ENCODE peak calls at places on chromosomes 3 and 15, in nine cellular contexts. Q, B, P, U, M, R, Y, Z and C are unnamed samples.

GRCh38 chr15:24645627-24646026 is 29.9 kb upstream of the NPAP1 start:
- DNase-seq in M (no peak), R (no peak), Y (no peak), P (no peak), B (no peak), Z (no peak), Q (no peak), U (no peak), C (no peak)

GRCh38 chr3:127275287-127275781 is 12.5 kb downstream of the PRR20G start:
- DNase-seq in Y (no peak), Q (no peak), P (peak), B (no peak), R (no peak), M (no peak), U (no peak), Z (peak), C (no peak)

GRCh38 chr3:187280644-187281043 is 10.9 kb downstream of the MASP1 start:
- DNase-seq in B (no peak), U (no peak), Z (no peak), Q (no peak), P (no peak), Y (no peak), R (no peak), M (no peak), C (no peak)

GRCh38 chr3:62546266-62546665 is 172.9 kb upstream of the FEZF2 start:
- DNase-seq in B (no peak), R (no peak), Q (no peak), M (no peak), Z (no peak), U (no peak), P (no peak), Y (no peak), C (no peak)

GRCh38 chr3:66021731-66022131 is 17.0 kb downstream of the MAGI1 start:
- DNase-seq in P (peak), Z (no peak), R (no peak), M (no peak), Y (peak), Q (no peak), B (no peak), U (no peak), C (no peak)

GRCh38 chr3:129132097-129132866 is 10.7 kb upstream of the RAB43 start:
- DNase-seq in U (no peak), P (no peak), Z (no peak), M (no peak), Y (no peak), R (no peak), Q (no peak), B (no peak), C (no peak)

GRCh38 chr15:99143655-99144610 is 39.1 kb downstream of the SYNM start:
- DNase-seq in P (peak), R (no peak), B (no peak), Q (no peak), Y (no peak), U (no peak), Z (peak), M (peak), C (no peak)

GRCh38 chr15:100170673-100171210 is 171.0 kb downstream of the ADAMTS17 start:
- DNase-seq in Z (no peak), Q (no peak), M (no peak), Y (no peak), B (no peak), P (no peak), U (no peak), R (no peak), C (no peak)

GRCh38 chr3:33372218-33373081 is 67.8 kb downstream of the UBP1 start:
- DNase-seq in B (peak), P (peak), Q (no peak), R (peak), M (peak), Z (peak), U (peak), Y (peak), C (no peak)

GRCh38 chr15:57375827-57376694 is at the start of gene CGNL1:
- DNase-seq in M (no peak), P (no peak), B (peak), Q (peak), U (no peak), Y (peak), R (no peak), Z (peak), C (no peak)

GRCh38 chr3:194275721-194276120 is 75.4 kb downstream of the CPN2 start:
- DNase-seq in Y (no peak), B (peak), U (peak), M (no peak), Z (no peak), R (no peak), P (no peak), Q (no peak), C (no peak)

GRCh38 chr15:93017521-93017920 is 71.5 kb downstream of the RGMA start:
- DNase-seq in Y (no peak), R (no peak), M (no peak), Z (no peak), Q (no peak), P (no peak), U (no peak), B (no peak), C (no peak)

GRCh38 chr3:3353153-3353552 is 173.7 kb upstream of the CRBN start:
- DNase-seq in M (no peak), Q (no peak), U (no peak), P (no peak), Z (no peak), Y (no peak), B (no peak), R (no peak), C (no peak)

GRCh38 chr15:81923561-81924350 is 122.1 kb downstream of the MEX3B start:
- DNase-seq in P (no peak), B (no peak), Z (no peak), Q (no peak), Y (no peak), R (no peak), M (peak), U (no peak), C (no peak)

GRCh38 chr3:31371464-31371863 is 161.3 kb upstream of the STT3B start:
- DNase-seq in M (no peak), Z (no peak), Q (no peak), U (no peak), P (no peak), B (no peak), Y (no peak), R (no peak), C (no peak)

GRCh38 chr15:87672309-87672897 is 584.1 kb downstream of the NTRK3 start:
- DNase-seq in Y (peak), Q (no peak), R (peak), U (no peak), P (peak), B (peak), Z (no peak), M (peak), C (no peak)

GRCh38 chr3:169658311-169658931 is 5.1 kb downstream of the MECOM start:
- DNase-seq in Z (peak), R (no peak), U (no peak), B (peak), Y (no peak), P (peak), M (peak), Q (no peak), C (no peak)

GRCh38 chr3:186783070-186783730 is at the start of gene EIF4A2:
- DNase-seq in M (peak), R (peak), B (peak), P (peak), Y (peak), Q (peak), Z (peak), U (peak), C (peak)